ENCODE peak calls at places on chromosome 20, in six cellular contexts. D, Z, C, L, Y and F are unnamed samples.

GRCh38 chr20:33280775-33281174 is 2.2 kb upstream of the BPIFB1 start:
- DNase-seq in D (no peak), Z (no peak), C (no peak), L (no peak), Y (no peak), F (no peak)

GRCh38 chr20:4605166-4605565 is 116.5 kb upstream of the PRND start:
- DNase-seq in D (no peak), Z (no peak), C (no peak), L (no peak), Y (no peak), F (no peak)

GRCh38 chr20:54668271-54669053 is 193.1 kb downstream of the DOK5 start:
- DNase-seq in D (no peak), Z (peak; percentile 33), C (peak; percentile 39), L (peak; percentile 37), Y (no peak), F (peak; percentile 12)

GRCh38 chr20:50491926-50492634 is 18.1 kb upstream of the PTPN1 start:
- DNase-seq in D (no peak), Z (peak; percentile 74), C (no peak), L (no peak), Y (no peak), F (peak; percentile 62)

GRCh38 chr20:44401052-44401769 is 45.7 kb downstream of the HNF4A start:
- DNase-seq in D (no peak), Z (no peak), C (no peak), L (no peak), Y (no peak), F (no peak)

GRCh38 chr20:36744764-36745191 is 1.1 kb downstream of the NDRG3 start:
- DNase-seq in D (peak; percentile 81), Z (peak; percentile 68), C (no peak), L (no peak), Y (no peak), F (no peak)

GRCh38 chr20:36872857-36873256 is 3.1 kb upstream of the TLDC2 start:
- DNase-seq in D (no peak), Z (peak; percentile 53), C (no peak), L (no peak), Y (no peak), F (peak; percentile 12)

GRCh38 chr20:34536798-34537394 is 20.7 kb downstream of the DYNLRB1 start:
- DNase-seq in D (peak; percentile 74), Z (no peak), C (peak; percentile 76), L (peak; percentile 68), Y (no peak), F (peak; percentile 73)

GRCh38 chr20:48879609-48880008 is 41.9 kb upstream of the ARFGEF2 start:
- DNase-seq in D (no peak), Z (no peak), C (no peak), L (no peak), Y (no peak), F (no peak)

GRCh38 chr20:15838466-15838865 is 734.8 kb downstream of the KIF16B start:
- DNase-seq in D (no peak), Z (no peak), C (no peak), L (no peak), Y (no peak), F (no peak)

GRCh38 chr20:11366660-11367059 is 551.0 kb upstream of the BTBD3 start:
- DNase-seq in D (no peak), Z (peak; percentile 29), C (no peak), L (no peak), Y (no peak), F (no peak)

GRCh38 chr20:47795214-47795667 is 10.0 kb upstream of the SULF2 start:
- DNase-seq in D (peak; percentile 82), Z (peak; percentile 99), C (no peak), L (no peak), Y (no peak), F (no peak)

GRCh38 chr20:48186915-48187314 is 401.6 kb upstream of the SULF2 start:
- DNase-seq in D (no peak), Z (no peak), C (no peak), L (no peak), Y (no peak), F (no peak)

GRCh38 chr20:50348118-50348517 is 157.5 kb downstream of the CEBPB start:
- DNase-seq in D (peak; percentile 81), Z (no peak), C (no peak), L (no peak), Y (peak; percentile 89), F (no peak)

GRCh38 chr20:62511915-62512610 is 36.3 kb upstream of the GATA5 start:
- DNase-seq in D (peak; percentile 62), Z (peak; percentile 46), C (no peak), L (no peak), Y (no peak), F (no peak)